ENCODE peak calls at places on chromosome 2, in ten cellular contexts. One of them, this sample, is unnamed.

GRCh38 chr2:188975497-188976102 is 1.4 kb downstream of the COL3A1 start:
- DNase-seq in RPMI7951: peak; percentile 79
- DNase-seq in NCI-H1694: no peak
- DNase-seq in activated CD4-positive, alpha-beta T cell treated with anti-CD3 and anti-CD28 coated beads for 48 hours: no peak
- DNase-seq in NCI-H187 treated with DMSO at 0.1 percent for 48 hours: no peak
- DNase-seq in nephron progenitor cell: no peak
- DNase-seq in activated T-cell treated with anti-CD3 and anti-CD28 coated beads, Interleukin-2, amount 50 U/mL, for 72 hours: no peak
- DNase-seq in NCI-H1105 treated with DMSO at 0.1 percent for 48 hours: no peak
- DNase-seq in substantia nigra: no peak
- DNase-seq in ACHN: no peak
- DNase-seq in this sample: no peak

GRCh38 chr2:222861411-222862067 is 703 bp downstream of the ACSL3 start:
- DNase-seq in ACHN: no peak
- DNase-seq in NCI-H187 treated with DMSO at 0.1 percent for 48 hours: no peak
- DNase-seq in nephron progenitor cell: no peak
- DNase-seq in NCI-H1105 treated with DMSO at 0.1 percent for 48 hours: no peak
- DNase-seq in substantia nigra: no peak
- DNase-seq in RPMI7951: peak; percentile 45
- DNase-seq in activated CD4-positive, alpha-beta T cell treated with anti-CD3 and anti-CD28 coated beads for 48 hours: peak; percentile 60
- DNase-seq in NCI-H1694: no peak
- DNase-seq in activated T-cell treated with anti-CD3 and anti-CD28 coated beads, Interleukin-2, amount 50 U/mL, for 72 hours: peak; percentile 60
- DNase-seq in this sample: peak; percentile 54

GRCh38 chr2:160167089-160167488 is 33.0 kb downstream of the ITGB6 start:
- DNase-seq in RPMI7951: no peak
- DNase-seq in NCI-H1694: no peak
- DNase-seq in NCI-H1105 treated with DMSO at 0.1 percent for 48 hours: no peak
- DNase-seq in substantia nigra: no peak
- DNase-seq in NCI-H187 treated with DMSO at 0.1 percent for 48 hours: no peak
- DNase-seq in ACHN: no peak
- DNase-seq in nephron progenitor cell: no peak
- DNase-seq in activated T-cell treated with anti-CD3 and anti-CD28 coated beads, Interleukin-2, amount 50 U/mL, for 72 hours: no peak
- DNase-seq in activated CD4-positive, alpha-beta T cell treated with anti-CD3 and anti-CD28 coated beads for 48 hours: no peak
- DNase-seq in this sample: no peak

GRCh38 chr2:229708335-229708734 is 6.0 kb downstream of the DNER start:
- DNase-seq in ACHN: no peak
- DNase-seq in substantia nigra: no peak
- DNase-seq in NCI-H187 treated with DMSO at 0.1 percent for 48 hours: no peak
- DNase-seq in activated T-cell treated with anti-CD3 and anti-CD28 coated beads, Interleukin-2, amount 50 U/mL, for 72 hours: no peak
- DNase-seq in activated CD4-positive, alpha-beta T cell treated with anti-CD3 and anti-CD28 coated beads for 48 hours: no peak
- DNase-seq in RPMI7951: peak; percentile 45
- DNase-seq in NCI-H1694: no peak
- DNase-seq in NCI-H1105 treated with DMSO at 0.1 percent for 48 hours: no peak
- DNase-seq in nephron progenitor cell: no peak
- DNase-seq in this sample: no peak

GRCh38 chr2:101985101-101985792 is 6.5 kb upstream of the IL1R2 start:
- DNase-seq in NCI-H1105 treated with DMSO at 0.1 percent for 48 hours: no peak
- DNase-seq in nephron progenitor cell: no peak
- DNase-seq in NCI-H187 treated with DMSO at 0.1 percent for 48 hours: no peak
- DNase-seq in activated T-cell treated with anti-CD3 and anti-CD28 coated beads, Interleukin-2, amount 50 U/mL, for 72 hours: no peak
- DNase-seq in substantia nigra: no peak
- DNase-seq in activated CD4-positive, alpha-beta T cell treated with anti-CD3 and anti-CD28 coated beads for 48 hours: no peak
- DNase-seq in ACHN: no peak
- DNase-seq in RPMI7951: no peak
- DNase-seq in NCI-H1694: no peak
- DNase-seq in this sample: no peak

GRCh38 chr2:240878341-240878936 is 9.8 kb downstream of the AGXT start:
- DNase-seq in activated T-cell treated with anti-CD3 and anti-CD28 coated beads, Interleukin-2, amount 50 U/mL, for 72 hours: no peak
- DNase-seq in ACHN: no peak
- DNase-seq in nephron progenitor cell: no peak
- DNase-seq in NCI-H187 treated with DMSO at 0.1 percent for 48 hours: no peak
- DNase-seq in RPMI7951: no peak
- DNase-seq in NCI-H1105 treated with DMSO at 0.1 percent for 48 hours: no peak
- DNase-seq in activated CD4-positive, alpha-beta T cell treated with anti-CD3 and anti-CD28 coated beads for 48 hours: no peak
- DNase-seq in substantia nigra: no peak
- DNase-seq in NCI-H1694: no peak
- DNase-seq in this sample: no peak

GRCh38 chr2:234491897-234492296 is 5.0 kb downstream of the ARL4C start:
- DNase-seq in NCI-H1105 treated with DMSO at 0.1 percent for 48 hours: no peak
- DNase-seq in NCI-H1694: no peak
- DNase-seq in nephron progenitor cell: no peak
- DNase-seq in NCI-H187 treated with DMSO at 0.1 percent for 48 hours: no peak
- DNase-seq in activated CD4-positive, alpha-beta T cell treated with anti-CD3 and anti-CD28 coated beads for 48 hours: no peak
- DNase-seq in activated T-cell treated with anti-CD3 and anti-CD28 coated beads, Interleukin-2, amount 50 U/mL, for 72 hours: no peak
- DNase-seq in substantia nigra: no peak
- DNase-seq in RPMI7951: no peak
- DNase-seq in ACHN: peak; percentile 39
- DNase-seq in this sample: peak; percentile 48

GRCh38 chr2:236343400-236344161 is 79.4 kb upstream of the ASB18 start:
- DNase-seq in NCI-H1105 treated with DMSO at 0.1 percent for 48 hours: peak; percentile 70
- DNase-seq in NCI-H187 treated with DMSO at 0.1 percent for 48 hours: no peak
- DNase-seq in RPMI7951: peak; percentile 69
- DNase-seq in substantia nigra: no peak
- DNase-seq in activated CD4-positive, alpha-beta T cell treated with anti-CD3 and anti-CD28 coated beads for 48 hours: peak; percentile 61
- DNase-seq in activated T-cell treated with anti-CD3 and anti-CD28 coated beads, Interleukin-2, amount 50 U/mL, for 72 hours: peak; percentile 45
- DNase-seq in NCI-H1694: peak; percentile 68
- DNase-seq in nephron progenitor cell: peak; percentile 59
- DNase-seq in ACHN: peak; percentile 80
- DNase-seq in this sample: peak; percentile 62

GRCh38 chr2:84846041-84846663 is 34.7 kb downstream of the TRABD2A start:
- DNase-seq in NCI-H187 treated with DMSO at 0.1 percent for 48 hours: no peak
- DNase-seq in substantia nigra: no peak
- DNase-seq in NCI-H1694: no peak
- DNase-seq in NCI-H1105 treated with DMSO at 0.1 percent for 48 hours: no peak
- DNase-seq in nephron progenitor cell: no peak
- DNase-seq in ACHN: no peak
- DNase-seq in activated T-cell treated with anti-CD3 and anti-CD28 coated beads, Interleukin-2, amount 50 U/mL, for 72 hours: peak; percentile 44
- DNase-seq in RPMI7951: no peak
- DNase-seq in activated CD4-positive, alpha-beta T cell treated with anti-CD3 and anti-CD28 coated beads for 48 hours: no peak
- DNase-seq in this sample: peak; percentile 72

GRCh38 chr2:241620419-241620769 is 16.6 kb downstream of the THAP4 start:
- DNase-seq in RPMI7951: peak; percentile 39
- DNase-seq in ACHN: no peak
- DNase-seq in nephron progenitor cell: no peak
- DNase-seq in activated T-cell treated with anti-CD3 and anti-CD28 coated beads, Interleukin-2, amount 50 U/mL, for 72 hours: peak; percentile 83
- DNase-seq in substantia nigra: no peak
- DNase-seq in NCI-H1105 treated with DMSO at 0.1 percent for 48 hours: no peak
- DNase-seq in NCI-H187 treated with DMSO at 0.1 percent for 48 hours: no peak
- DNase-seq in activated CD4-positive, alpha-beta T cell treated with anti-CD3 and anti-CD28 coated beads for 48 hours: peak; percentile 86
- DNase-seq in NCI-H1694: no peak
- DNase-seq in this sample: no peak

GRCh38 chr2:22855761-22856184 is 529.2 kb upstream of the KLHL29 start:
- DNase-seq in nephron progenitor cell: no peak
- DNase-seq in ACHN: no peak
- DNase-seq in activated CD4-positive, alpha-beta T cell treated with anti-CD3 and anti-CD28 coated beads for 48 hours: no peak
- DNase-seq in RPMI7951: peak; percentile 29
- DNase-seq in NCI-H1694: peak; percentile 73
- DNase-seq in substantia nigra: peak; percentile 8
- DNase-seq in NCI-H1105 treated with DMSO at 0.1 percent for 48 hours: no peak
- DNase-seq in activated T-cell treated with anti-CD3 and anti-CD28 coated beads, Interleukin-2, amount 50 U/mL, for 72 hours: no peak
- DNase-seq in NCI-H187 treated with DMSO at 0.1 percent for 48 hours: no peak
- DNase-seq in this sample: no peak

GRCh38 chr2:233210843-233211600 is 40.5 kb upstream of the ATG16L1 start:
- DNase-seq in NCI-H1105 treated with DMSO at 0.1 percent for 48 hours: no peak
- DNase-seq in NCI-H1694: no peak
- DNase-seq in ACHN: peak; percentile 98
- DNase-seq in activated CD4-positive, alpha-beta T cell treated with anti-CD3 and anti-CD28 coated beads for 48 hours: no peak
- DNase-seq in substantia nigra: no peak
- DNase-seq in activated T-cell treated with anti-CD3 and anti-CD28 coated beads, Interleukin-2, amount 50 U/mL, for 72 hours: no peak
- DNase-seq in RPMI7951: peak; percentile 95
- DNase-seq in NCI-H187 treated with DMSO at 0.1 percent for 48 hours: no peak
- DNase-seq in nephron progenitor cell: no peak
- DNase-seq in this sample: no peak

GRCh38 chr2:78417355-78417754 is 608.1 kb upstream of the REG3G start:
- DNase-seq in ACHN: no peak
- DNase-seq in RPMI7951: peak; percentile 8
- DNase-seq in activated CD4-positive, alpha-beta T cell treated with anti-CD3 and anti-CD28 coated beads for 48 hours: no peak
- DNase-seq in NCI-H187 treated with DMSO at 0.1 percent for 48 hours: no peak
- DNase-seq in substantia nigra: no peak
- DNase-seq in NCI-H1105 treated with DMSO at 0.1 percent for 48 hours: peak; percentile 58
- DNase-seq in nephron progenitor cell: no peak
- DNase-seq in NCI-H1694: no peak
- DNase-seq in activated T-cell treated with anti-CD3 and anti-CD28 coated beads, Interleukin-2, amount 50 U/mL, for 72 hours: no peak
- DNase-seq in this sample: no peak

GRCh38 chr2:70116936-70117554 is 29.8 kb downstream of the PCBP1 start:
- DNase-seq in ACHN: no peak
- DNase-seq in nephron progenitor cell: no peak
- DNase-seq in RPMI7951: no peak
- DNase-seq in NCI-H187 treated with DMSO at 0.1 percent for 48 hours: no peak
- DNase-seq in activated T-cell treated with anti-CD3 and anti-CD28 coated beads, Interleukin-2, amount 50 U/mL, for 72 hours: no peak
- DNase-seq in NCI-H1694: no peak
- DNase-seq in substantia nigra: no peak
- DNase-seq in NCI-H1105 treated with DMSO at 0.1 percent for 48 hours: no peak
- DNase-seq in activated CD4-positive, alpha-beta T cell treated with anti-CD3 and anti-CD28 coated beads for 48 hours: no peak
- DNase-seq in this sample: no peak

GRCh38 chr2:45441571-45441970 is 169.5 kb downstream of the SRBD1 start:
- DNase-seq in NCI-H187 treated with DMSO at 0.1 percent for 48 hours: no peak
- DNase-seq in ACHN: no peak
- DNase-seq in activated T-cell treated with anti-CD3 and anti-CD28 coated beads, Interleukin-2, amount 50 U/mL, for 72 hours: no peak
- DNase-seq in activated CD4-positive, alpha-beta T cell treated with anti-CD3 and anti-CD28 coated beads for 48 hours: no peak
- DNase-seq in substantia nigra: no peak
- DNase-seq in NCI-H1694: no peak
- DNase-seq in nephron progenitor cell: no peak
- DNase-seq in RPMI7951: peak; percentile 64
- DNase-seq in NCI-H1105 treated with DMSO at 0.1 percent for 48 hours: no peak
- DNase-seq in this sample: no peak

GRCh38 chr2:233114421-233114861 is 54.3 kb downstream of the INPP5D start:
- DNase-seq in NCI-H187 treated with DMSO at 0.1 percent for 48 hours: no peak
- DNase-seq in activated T-cell treated with anti-CD3 and anti-CD28 coated beads, Interleukin-2, amount 50 U/mL, for 72 hours: peak; percentile 14
- DNase-seq in NCI-H1105 treated with DMSO at 0.1 percent for 48 hours: no peak
- DNase-seq in RPMI7951: no peak
- DNase-seq in substantia nigra: no peak
- DNase-seq in nephron progenitor cell: no peak
- DNase-seq in NCI-H1694: no peak
- DNase-seq in ACHN: no peak
- DNase-seq in activated CD4-positive, alpha-beta T cell treated with anti-CD3 and anti-CD28 coated beads for 48 hours: no peak
- DNase-seq in this sample: peak; percentile 65

GRCh38 chr2:15142069-15142689 is 419.0 kb downstream of the NBAS start:
- DNase-seq in ACHN: no peak
- DNase-seq in NCI-H1694: no peak
- DNase-seq in NCI-H1105 treated with DMSO at 0.1 percent for 48 hours: no peak
- DNase-seq in nephron progenitor cell: no peak
- DNase-seq in NCI-H187 treated with DMSO at 0.1 percent for 48 hours: no peak
- DNase-seq in activated T-cell treated with anti-CD3 and anti-CD28 coated beads, Interleukin-2, amount 50 U/mL, for 72 hours: peak; percentile 80
- DNase-seq in activated CD4-positive, alpha-beta T cell treated with anti-CD3 and anti-CD28 coated beads for 48 hours: peak; percentile 85
- DNase-seq in substantia nigra: no peak
- DNase-seq in RPMI7951: peak; percentile 81
- DNase-seq in this sample: peak; percentile 86

GRCh38 chr2:219726916-219727315 is 99.5 kb downstream of the SLC4A3 start:
- DNase-seq in NCI-H1105 treated with DMSO at 0.1 percent for 48 hours: no peak
- DNase-seq in activated T-cell treated with anti-CD3 and anti-CD28 coated beads, Interleukin-2, amount 50 U/mL, for 72 hours: no peak
- DNase-seq in activated CD4-positive, alpha-beta T cell treated with anti-CD3 and anti-CD28 coated beads for 48 hours: no peak
- DNase-seq in substantia nigra: no peak
- DNase-seq in NCI-H187 treated with DMSO at 0.1 percent for 48 hours: no peak
- DNase-seq in NCI-H1694: no peak
- DNase-seq in ACHN: no peak
- DNase-seq in nephron progenitor cell: no peak
- DNase-seq in RPMI7951: peak; percentile 34
- DNase-seq in this sample: no peak

GRCh38 chr2:132662742-132663141 is 7.3 kb downstream of the LYPD1 start:
- DNase-seq in substantia nigra: no peak
- DNase-seq in activated CD4-positive, alpha-beta T cell treated with anti-CD3 and anti-CD28 coated beads for 48 hours: no peak
- DNase-seq in RPMI7951: peak; percentile 27
- DNase-seq in NCI-H1694: no peak
- DNase-seq in activated T-cell treated with anti-CD3 and anti-CD28 coated beads, Interleukin-2, amount 50 U/mL, for 72 hours: no peak
- DNase-seq in nephron progenitor cell: peak; percentile 16
- DNase-seq in NCI-H1105 treated with DMSO at 0.1 percent for 48 hours: no peak
- DNase-seq in NCI-H187 treated with DMSO at 0.1 percent for 48 hours: no peak
- DNase-seq in ACHN: no peak
- DNase-seq in this sample: no peak

GRCh38 chr2:200455958-200456421 is 53.9 kb downstream of the KCTD18 start:
- DNase-seq in activated CD4-positive, alpha-beta T cell treated with anti-CD3 and anti-CD28 coated beads for 48 hours: peak; percentile 64
- DNase-seq in NCI-H1694: no peak
- DNase-seq in NCI-H187 treated with DMSO at 0.1 percent for 48 hours: no peak
- DNase-seq in activated T-cell treated with anti-CD3 and anti-CD28 coated beads, Interleukin-2, amount 50 U/mL, for 72 hours: peak; percentile 75
- DNase-seq in NCI-H1105 treated with DMSO at 0.1 percent for 48 hours: no peak
- DNase-seq in ACHN: no peak
- DNase-seq in RPMI7951: peak; percentile 55
- DNase-seq in substantia nigra: no peak
- DNase-seq in nephron progenitor cell: no peak
- DNase-seq in this sample: no peak

GRCh38 chr2:186884585-186884984 is 35.6 kb upstream of the ZSWIM2 start:
- DNase-seq in activated CD4-positive, alpha-beta T cell treated with anti-CD3 and anti-CD28 coated beads for 48 hours: no peak
- DNase-seq in NCI-H1105 treated with DMSO at 0.1 percent for 48 hours: no peak
- DNase-seq in substantia nigra: no peak
- DNase-seq in NCI-H187 treated with DMSO at 0.1 percent for 48 hours: no peak
- DNase-seq in RPMI7951: no peak
- DNase-seq in nephron progenitor cell: no peak
- DNase-seq in ACHN: no peak
- DNase-seq in activated T-cell treated with anti-CD3 and anti-CD28 coated beads, Interleukin-2, amount 50 U/mL, for 72 hours: no peak
- DNase-seq in NCI-H1694: no peak
- DNase-seq in this sample: no peak

GRCh38 chr2:74440378-74441110 is 1.2 kb downstream of the RTKN start:
- DNase-seq in NCI-H187 treated with DMSO at 0.1 percent for 48 hours: no peak
- DNase-seq in NCI-H1694: peak; percentile 68
- DNase-seq in activated CD4-positive, alpha-beta T cell treated with anti-CD3 and anti-CD28 coated beads for 48 hours: peak; percentile 72
- DNase-seq in nephron progenitor cell: peak; percentile 91
- DNase-seq in substantia nigra: peak; percentile 85
- DNase-seq in activated T-cell treated with anti-CD3 and anti-CD28 coated beads, Interleukin-2, amount 50 U/mL, for 72 hours: peak; percentile 56
- DNase-seq in RPMI7951: peak; percentile 87
- DNase-seq in NCI-H1105 treated with DMSO at 0.1 percent for 48 hours: peak; percentile 76
- DNase-seq in ACHN: peak; percentile 86
- DNase-seq in this sample: peak; percentile 51

GRCh38 chr2:224252601-224253000 is 149.3 kb downstream of the FAM124B start:
- DNase-seq in NCI-H187 treated with DMSO at 0.1 percent for 48 hours: no peak
- DNase-seq in nephron progenitor cell: no peak
- DNase-seq in substantia nigra: no peak
- DNase-seq in activated T-cell treated with anti-CD3 and anti-CD28 coated beads, Interleukin-2, amount 50 U/mL, for 72 hours: no peak
- DNase-seq in NCI-H1105 treated with DMSO at 0.1 percent for 48 hours: no peak
- DNase-seq in activated CD4-positive, alpha-beta T cell treated with anti-CD3 and anti-CD28 coated beads for 48 hours: no peak
- DNase-seq in NCI-H1694: no peak
- DNase-seq in ACHN: no peak
- DNase-seq in RPMI7951: peak; percentile 41
- DNase-seq in this sample: no peak

GRCh38 chr2:50328680-50329079 is 703.3 kb downstream of the NRXN1 start:
- DNase-seq in nephron progenitor cell: no peak
- DNase-seq in NCI-H1105 treated with DMSO at 0.1 percent for 48 hours: no peak
- DNase-seq in activated CD4-positive, alpha-beta T cell treated with anti-CD3 and anti-CD28 coated beads for 48 hours: no peak
- DNase-seq in NCI-H187 treated with DMSO at 0.1 percent for 48 hours: no peak
- DNase-seq in NCI-H1694: no peak
- DNase-seq in activated T-cell treated with anti-CD3 and anti-CD28 coated beads, Interleukin-2, amount 50 U/mL, for 72 hours: no peak
- DNase-seq in RPMI7951: no peak
- DNase-seq in substantia nigra: no peak
- DNase-seq in ACHN: no peak
- DNase-seq in this sample: no peak

GRCh38 chr2:119820275-119820674 is 60.6 kb downstream of the PTPN4 start:
- DNase-seq in NCI-H187 treated with DMSO at 0.1 percent for 48 hours: no peak
- DNase-seq in NCI-H1694: no peak
- DNase-seq in substantia nigra: no peak
- DNase-seq in RPMI7951: peak; percentile 91
- DNase-seq in activated T-cell treated with anti-CD3 and anti-CD28 coated beads, Interleukin-2, amount 50 U/mL, for 72 hours: no peak
- DNase-seq in activated CD4-positive, alpha-beta T cell treated with anti-CD3 and anti-CD28 coated beads for 48 hours: no peak
- DNase-seq in NCI-H1105 treated with DMSO at 0.1 percent for 48 hours: peak; percentile 17
- DNase-seq in ACHN: peak; percentile 69
- DNase-seq in nephron progenitor cell: no peak
- DNase-seq in this sample: no peak

GRCh38 chr2:206989306-206989705 is 50.0 kb downstream of the CPO start:
- DNase-seq in NCI-H187 treated with DMSO at 0.1 percent for 48 hours: no peak
- DNase-seq in nephron progenitor cell: peak; percentile 9
- DNase-seq in ACHN: peak; percentile 52
- DNase-seq in RPMI7951: peak; percentile 48
- DNase-seq in NCI-H1694: no peak
- DNase-seq in activated T-cell treated with anti-CD3 and anti-CD28 coated beads, Interleukin-2, amount 50 U/mL, for 72 hours: peak; percentile 2
- DNase-seq in substantia nigra: no peak
- DNase-seq in NCI-H1105 treated with DMSO at 0.1 percent for 48 hours: no peak
- DNase-seq in activated CD4-positive, alpha-beta T cell treated with anti-CD3 and anti-CD28 coated beads for 48 hours: peak; percentile 29
- DNase-seq in this sample: no peak

GRCh38 chr2:241254904-241255351 is 60.5 kb downstream of the HDLBP start:
- DNase-seq in NCI-H1694: no peak
- DNase-seq in NCI-H1105 treated with DMSO at 0.1 percent for 48 hours: no peak
- DNase-seq in RPMI7951: no peak
- DNase-seq in NCI-H187 treated with DMSO at 0.1 percent for 48 hours: no peak
- DNase-seq in nephron progenitor cell: no peak
- DNase-seq in activated CD4-positive, alpha-beta T cell treated with anti-CD3 and anti-CD28 coated beads for 48 hours: no peak
- DNase-seq in activated T-cell treated with anti-CD3 and anti-CD28 coated beads, Interleukin-2, amount 50 U/mL, for 72 hours: no peak
- DNase-seq in ACHN: no peak
- DNase-seq in substantia nigra: no peak
- DNase-seq in this sample: no peak

GRCh38 chr2:130183500-130184373 is 1.7 kb downstream of the MZT2B start:
- DNase-seq in substantia nigra: no peak
- DNase-seq in nephron progenitor cell: peak; percentile 54
- DNase-seq in ACHN: no peak
- DNase-seq in NCI-H1105 treated with DMSO at 0.1 percent for 48 hours: no peak
- DNase-seq in NCI-H187 treated with DMSO at 0.1 percent for 48 hours: no peak
- DNase-seq in RPMI7951: no peak
- DNase-seq in activated T-cell treated with anti-CD3 and anti-CD28 coated beads, Interleukin-2, amount 50 U/mL, for 72 hours: no peak
- DNase-seq in activated CD4-positive, alpha-beta T cell treated with anti-CD3 and anti-CD28 coated beads for 48 hours: no peak
- DNase-seq in NCI-H1694: no peak
- DNase-seq in this sample: no peak